ENCODE peak calls at places on chromosomes 13 and 19, in six cellular contexts. X is fibroblast of lung, Z is neural progenitor cell, W is body of pancreas, T is Caco-2, M is breast epithelium. U is an unnamed sample.

GRCh38 chr13:40221460-40222201 is 444.8 kb downstream of the FOXO1 start:
- DNase-seq in X (peak; percentile 90), Z (no peak), W (peak; percentile 62), T (no peak), M (no peak), U (no peak)

GRCh38 chr13:80133631-80134083 is 207.3 kb downstream of the SPRY2 start:
- DNase-seq in X (no peak), Z (no peak), W (no peak), T (no peak), M (no peak), U (no peak)

GRCh38 chr13:75931116-75931515 is 295.0 kb downstream of the LMO7 start:
- DNase-seq in X (peak; percentile 61), Z (peak; percentile 2), W (no peak), T (no peak), M (no peak), U (no peak)

GRCh38 chr19:13962738-13963602 is 10.7 kb downstream of the DCAF15 start:
- DNase-seq in X (peak; percentile 54), Z (no peak), W (no peak), T (no peak), M (no peak), U (no peak)

GRCh38 chr13:99355267-99356215 is 48.3 kb upstream of the GPR183 start:
- DNase-seq in X (no peak), Z (no peak), W (no peak), T (peak; percentile 32), M (no peak), U (peak; percentile 62)

GRCh38 chr13:77874406-77874805 is 44.2 kb downstream of the EDNRB start:
- DNase-seq in X (peak; percentile 45), Z (no peak), W (no peak), T (no peak), M (no peak), U (no peak)

GRCh38 chr13:21420706-21421105 is 38.4 kb downstream of the ZDHHC20 start:
- DNase-seq in X (peak; percentile 47), Z (no peak), W (no peak), T (no peak), M (no peak), U (no peak)

GRCh38 chr13:40152145-40152544 is 496.7 kb downstream of the COG6 start:
- DNase-seq in X (peak; percentile 83), Z (no peak), W (peak; percentile 39), T (no peak), M (no peak), U (no peak)

GRCh38 chr13:27830010-27830409 is 37.7 kb downstream of the GSX1 start:
- DNase-seq in X (peak; percentile 11), Z (peak; percentile 88), W (peak; percentile 59), T (peak; percentile 91), M (no peak), U (no peak)

GRCh38 chr13:99086149-99086868 is 108.4 kb upstream of the DOCK9 start:
- DNase-seq in X (peak; percentile 65), Z (peak; percentile 87), W (peak; percentile 62), T (peak; percentile 81), M (no peak), U (no peak)

GRCh38 chr13:33078268-33078667 is 62.0 kb downstream of the KL start:
- DNase-seq in X (no peak), Z (no peak), W (no peak), T (no peak), M (no peak), U (no peak)

GRCh38 chr19:30068528-30069395 is 126.7 kb downstream of the URI1 start:
- DNase-seq in X (no peak), Z (no peak), W (no peak), T (no peak), M (peak; percentile 25), U (no peak)

GRCh38 chr13:100022798-100023197 is 41.2 kb downstream of the ZIC2 start:
- DNase-seq in X (no peak), Z (no peak), W (no peak), T (no peak), M (no peak), U (no peak)

GRCh38 chr13:49791214-49791752 is 1.2 kb downstream of the KPNA3 start:
- DNase-seq in X (peak; percentile 26), Z (peak; percentile 50), W (peak; percentile 55), T (peak; percentile 50), M (no peak), U (no peak)

GRCh38 chr19:28294395-28294794 is 918.6 kb downstream of the UQCRFS1 start:
- DNase-seq in X (peak; percentile 74), Z (no peak), W (no peak), T (no peak), M (no peak), U (peak; percentile 83)

GRCh38 chr19:7280940-7281666 is 13.1 kb downstream of the INSR start:
- DNase-seq in X (no peak), Z (no peak), W (no peak), T (no peak), M (no peak), U (no peak)

GRCh38 chr19:51627491-51628138 is 2.6 kb downstream of the SIGLEC5 start:
- DNase-seq in X (no peak), Z (no peak), W (no peak), T (no peak), M (no peak), U (no peak)

GRCh38 chr19:48900477-48901452 is 653 bp downstream of the NUCB1 start:
- DNase-seq in X (peak; percentile 33), Z (no peak), W (no peak), T (no peak), M (no peak), U (no peak)

GRCh38 chr13:98945863-98946605 is 31.8 kb downstream of the DOCK9 start:
- DNase-seq in X (no peak), Z (no peak), W (no peak), T (no peak), M (no peak), U (no peak)

GRCh38 chr13:32824061-32824460 is 192.2 kb upstream of the KL start:
- DNase-seq in X (no peak), Z (no peak), W (no peak), T (peak; percentile 7), M (no peak), U (peak; percentile 55)

GRCh38 chr13:99895428-99895998 is 76.1 kb downstream of the ZIC5 start:
- DNase-seq in X (no peak), Z (peak; percentile 29), W (no peak), T (no peak), M (no peak), U (no peak)

GRCh38 chr19:30064021-30064699 is 122.1 kb downstream of the URI1 start:
- DNase-seq in X (no peak), Z (no peak), W (no peak), T (no peak), M (no peak), U (no peak)

GRCh38 chr13:84940167-84940566 is 859.1 kb downstream of the SLITRK6 start:
- DNase-seq in X (no peak), Z (no peak), W (no peak), T (no peak), M (no peak), U (no peak)

GRCh38 chr13:46983881-46984280 is 87.0 kb upstream of the HTR2A start:
- DNase-seq in X (peak; percentile 20), Z (no peak), W (no peak), T (no peak), M (no peak), U (no peak)

GRCh38 chr19:43776285-43776684 is 4.5 kb downstream of the KCNN4 start:
- DNase-seq in X (no peak), Z (no peak), W (no peak), T (no peak), M (no peak), U (no peak)

GRCh38 chr19:55373318-55373992 is 3.2 kb upstream of the TMEM190 start:
- DNase-seq in X (no peak), Z (no peak), W (no peak), T (peak; percentile 37), M (no peak), U (no peak)

GRCh38 chr19:55372316-55373081 is 2.2 kb upstream of the IL11 start:
- DNase-seq in X (peak; percentile 61), Z (no peak), W (no peak), T (peak; percentile 34), M (no peak), U (no peak)

GRCh38 chr19:55376381-55376933 is at the start of gene TMEM190:
- DNase-seq in X (no peak), Z (peak; percentile 46), W (no peak), T (peak; percentile 55), M (no peak), U (no peak)

GRCh38 chr19:55377356-55378131 is 918 bp downstream of the TMEM190 start:
- DNase-seq in X (no peak), Z (peak; percentile 66), W (no peak), T (no peak), M (no peak), U (no peak)

DNA sequence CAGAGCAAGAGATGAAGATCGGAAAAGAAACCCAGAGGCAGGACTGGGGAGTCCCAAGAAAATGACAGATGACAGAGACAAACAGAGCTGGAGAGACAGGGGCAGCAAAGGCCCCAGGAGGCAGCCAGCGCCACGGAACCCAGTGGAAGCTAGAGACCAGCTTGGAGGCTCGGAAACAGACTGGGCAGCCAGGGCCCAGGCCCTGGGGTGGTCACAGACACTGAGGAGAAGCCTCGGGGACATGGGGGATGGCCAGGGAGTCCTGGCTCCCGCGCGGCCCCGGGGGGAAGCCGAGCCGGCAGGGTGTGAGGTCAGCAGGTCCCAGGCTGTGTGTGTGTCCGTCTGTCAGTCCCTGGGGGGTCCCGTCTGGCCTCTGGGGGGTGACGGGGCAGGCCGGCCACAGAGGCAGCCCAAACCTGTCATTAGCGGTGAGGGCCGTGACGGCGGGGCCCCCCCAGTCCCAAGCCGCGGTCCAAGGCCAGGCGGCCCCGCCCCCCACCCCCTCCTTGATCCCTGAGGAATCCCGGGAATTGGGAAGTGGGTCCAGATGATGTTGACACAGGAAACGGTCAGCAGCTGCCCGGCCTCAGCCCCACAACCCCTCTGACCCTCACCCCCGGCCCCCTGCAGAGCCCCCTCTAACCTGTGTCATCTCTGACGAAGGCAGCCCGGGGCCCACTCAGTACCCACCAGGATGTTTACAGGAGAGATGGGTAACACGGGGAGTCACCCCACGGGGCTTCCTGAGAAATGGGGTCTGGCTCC is 2.5 kb upstream of the TMEM190 start:
- DNase-seq in X (peak; percentile 35), Z (peak; percentile 60), W (no peak), T (peak; percentile 49), M (no peak), U (no peak)
- H3K27me3 ChIP-seq in X (no peaks in the 10 kb centered on the region), Z (peaks cover 86% of the 10 kb centered on the region), W (no peaks in the 10 kb centered on the region), T (no peaks in the 10 kb centered on the region), M (peaks cover 49% of the 10 kb centered on the region), U (peaks cover 5% of the 10 kb centered on the region)

GRCh38 chr19:35745328-35746086 is at the start of the genes PSENEN and U2AF1L4:
- DNase-seq in X (peak; percentile 99), Z (peak; percentile 100), W (peak; percentile 99), T (peak; percentile 98), M (peak; percentile 97), U (peak; percentile 99)
- H3K4me1 ChIP-seq in X (peaks cover 8% of the 10 kb centered on the region), Z (peaks cover 5% of the 10 kb centered on the region), W (peaks cover 49% of the 10 kb centered on the region), T (peaks cover 7% of the 10 kb centered on the region), M (peaks cover 8% of the 10 kb centered on the region), U (peaks cover 66% of the 10 kb centered on the region)

DNA sequence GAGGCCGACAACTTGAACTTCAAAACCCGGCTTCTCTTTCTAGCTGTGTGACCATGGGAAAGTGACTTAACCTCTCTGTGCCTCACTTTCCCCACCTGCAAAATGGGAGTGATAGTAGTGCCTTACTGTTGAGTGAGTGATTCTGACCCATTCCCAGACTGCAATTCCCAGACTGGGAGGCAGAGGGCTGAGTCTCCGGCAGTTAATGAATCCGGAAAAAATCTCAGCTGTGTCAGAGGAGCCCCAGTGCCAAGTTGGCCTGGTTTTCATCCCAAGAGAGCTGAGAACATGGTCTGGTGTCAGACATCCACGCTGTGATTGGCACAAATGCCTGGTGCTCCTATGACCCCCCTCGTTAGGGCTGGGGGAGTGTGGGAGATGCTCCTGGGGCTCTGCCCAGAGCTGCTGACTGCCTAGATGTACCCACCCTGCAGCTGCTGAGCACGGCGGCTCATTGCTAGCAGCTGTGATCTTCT is 50.0 kb downstream of the PIN1 start:
- DNase-seq in X (peak; percentile 23), Z (no peak), W (peak; percentile 30), T (peak; percentile 9), M (no peak), U (no peak)
- TF ChIP-seq CTCF in X (peak; percentile 55), Z (peak; percentile 31), W (no peak), T (no peak), M (no peak), U (peak; percentile 22)

GRCh38 chr19:47407417-47407774 is 11.9 kb downstream of the MEIS3 start:
- DNase-seq in X (no peak), Z (no peak), W (no peak), T (no peak), M (no peak), U (no peak)
- H3K27me3 ChIP-seq in X (no peaks in the 10 kb centered on the region), Z (peaks cover 3% of the 10 kb centered on the region), W (no peaks in the 10 kb centered on the region), T (no peaks in the 10 kb centered on the region), M (no peaks in the 10 kb centered on the region), U (peaks cover 43% of the 10 kb centered on the region)

U was measured in esophagus muscularis mucosa.